ENCODE peak calls at places on chromosomes 16 and 17, in eight cellular contexts. I is cardiac fibroblast; H is stimulated activated CD4-positive, alpha-beta T cell treated with anti-CD3 and anti-CD28 coated beads, Interleukin-1b, Interleukin-23, amount 100 ng/mL, for 24 hours; Y is NCI-H187; C is tibial artery; R is left colon; J is HEK293T; T is activated effector memory CD4-positive, alpha-beta T cell treated with Interleukin-2 at 50 U/mL for 16 hours. G is an unnamed sample.

GRCh38 chr17:72465191-72466024 is 344.6 kb downstream of the SOX9 start:
- DNase-seq in I (peak; percentile 49), H (no peak), Y (no peak), C (peak; percentile 64), R (peak; percentile 52), J (peak; percentile 18), T (no peak), G (no peak)

GRCh38 chr17:76940738-76941350 is 72.6 kb downstream of the MGAT5B start:
- DNase-seq in I (no peak), H (no peak), Y (no peak), C (no peak), R (no peak), J (peak; percentile 40), T (no peak), G (no peak)

GRCh38 chr17:7330099-7331015 is 1.2 kb upstream of the NEURL4 start:
- DNase-seq in I (peak; percentile 77), H (peak; percentile 75), Y (peak; percentile 59), C (peak; percentile 89), R (peak; percentile 79), J (peak; percentile 79), T (peak; percentile 68), G (peak; percentile 80)

GRCh38 chr16:29825145-29826044 is 5.1 kb downstream of the MVP start:
- DNase-seq in I (peak; percentile 75), H (no peak), Y (no peak), C (no peak), R (peak; percentile 55), J (no peak), T (no peak), G (peak; percentile 99)

GRCh38 chr17:59516451-59516850 is 49.0 kb upstream of the DHX40 start:
- DNase-seq in I (no peak), H (no peak), Y (no peak), C (no peak), R (no peak), J (no peak), T (no peak), G (peak; percentile 73)

GRCh38 chr16:12780467-12780866 is 23.2 kb downstream of the CPPED1 start:
- DNase-seq in I (no peak), H (no peak), Y (no peak), C (no peak), R (no peak), J (no peak), T (no peak), G (no peak)

GRCh38 chr17:49646391-49647255 is 31.3 kb downstream of the SPOP start:
- DNase-seq in I (peak; percentile 59), H (peak; percentile 40), Y (no peak), C (peak; percentile 84), R (no peak), J (no peak), T (no peak), G (peak; percentile 72)

GRCh38 chr16:12381662-12382061 is 405.1 kb downstream of the SNX29 start:
- DNase-seq in I (no peak), H (no peak), Y (no peak), C (no peak), R (no peak), J (no peak), T (no peak), G (no peak)

GRCh38 chr16:49601541-49601940 is 227.9 kb downstream of the C16orf78 start:
- DNase-seq in I (no peak), H (no peak), Y (no peak), C (peak; percentile 45), R (no peak), J (no peak), T (no peak), G (no peak)

G was measured in G401.